ENCODE peak calls at places on chromosomes 16 and 17, in six cellular contexts. T is GM23338, I is WTC11, Q is GM12878, V is H1, X is HepG2. C is an unnamed sample.

GRCh38 chr17:67378444-67379250 is 1.6 kb downstream of the PITPNC1 start:
- DNase-seq in T (peak; percentile 90), I (peak; percentile 82), Q (no peak), V (no peak), X (peak; percentile 72), C (peak; percentile 78)

GRCh38 chr17:6343736-6344135 is 91.2 kb downstream of the AIPL1 start:
- DNase-seq in T (no peak), I (no peak), Q (no peak), V (no peak), X (no peak), C (no peak)

GRCh38 chr16:85399583-85400284 is 213.4 kb upstream of the GSE1 start:
- DNase-seq in T (no peak), I (peak; percentile 14), Q (no peak), V (no peak), X (no peak), C (no peak)

GRCh38 chr16:58086381-58087208 is 42.6 kb downstream of the CFAP20 start:
- DNase-seq in T (no peak), I (no peak), Q (no peak), V (no peak), X (no peak), C (no peak)

GRCh38 chr17:80101946-80102706 is 745 bp downstream of the GAA start:
- DNase-seq in T (peak; percentile 47), I (no peak), Q (no peak), V (no peak), X (peak; percentile 30), C (peak; percentile 56)

GRCh38 chr16:10738231-10739077 is 5.2 kb upstream of the NUBP1 start:
- DNase-seq in T (peak; percentile 15), I (no peak), Q (peak; percentile 82), V (no peak), X (peak; percentile 92), C (peak; percentile 64)

GRCh38 chr16:70476272-70477020 is 22.1 kb downstream of the FCSK start:
- DNase-seq in T (no peak), I (no peak), Q (peak; percentile 96), V (no peak), X (no peak), C (no peak)

GRCh38 chr17:15264542-15264941 is 584 bp downstream of the PMP22 start:
- DNase-seq in T (no peak), I (no peak), Q (no peak), V (no peak), X (no peak), C (no peak)

GRCh38 chr17:36001109-36001735 is at the start of gene CCL15:
- DNase-seq in T (no peak), I (no peak), Q (no peak), V (no peak), X (peak; percentile 80), C (no peak)

GRCh38 chr16:976389-976931 is 5.1 kb upstream of the SOX8 start:
- DNase-seq in T (no peak), I (no peak), Q (no peak), V (no peak), X (no peak), C (no peak)

GRCh38 chr17:56914641-56915263 is 903 bp upstream of the TRIM25 start:
- DNase-seq in T (no peak), I (no peak), Q (no peak), V (no peak), X (no peak), C (no peak)

GRCh38 chr16:14298374-14299122 is 227.4 kb downstream of the MRTFB start:
- DNase-seq in T (no peak), I (no peak), Q (no peak), V (no peak), X (no peak), C (no peak)

GRCh38 chr16:23368469-23368868 is 66.4 kb downstream of the SCNN1B start:
- DNase-seq in T (no peak), I (no peak), Q (no peak), V (no peak), X (no peak), C (no peak)

GRCh38 chr16:73213761-73214480 is 166.0 kb upstream of the ZFHX3 start:
- DNase-seq in T (no peak), I (no peak), Q (no peak), V (no peak), X (no peak), C (no peak)

DNA sequence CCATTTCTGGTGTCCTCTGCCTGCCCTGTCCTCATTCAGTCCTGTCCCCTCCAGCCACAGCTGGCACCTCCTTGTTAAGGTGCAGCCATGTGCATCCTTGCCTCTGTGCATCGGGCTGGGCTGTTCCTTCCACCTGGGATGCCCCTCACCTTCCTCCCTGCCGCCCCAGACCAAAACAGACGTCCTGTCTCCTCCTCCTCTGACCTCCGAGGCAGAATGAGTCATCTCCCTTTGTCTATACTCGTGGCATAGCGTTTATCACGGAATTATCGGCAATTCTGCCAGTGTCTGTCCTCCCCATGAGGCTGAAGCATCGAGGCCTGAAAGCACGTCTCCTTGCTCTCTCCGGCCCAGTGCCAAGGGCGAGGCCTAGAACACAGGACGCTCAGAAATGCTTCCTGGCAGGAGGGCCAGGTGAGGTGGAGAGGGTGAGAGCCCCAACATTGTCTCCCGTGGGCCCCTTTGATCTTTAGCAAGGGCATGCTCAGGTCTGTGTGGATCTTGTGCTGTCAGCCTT is 4.6 kb downstream of the RAI1 start:
- DNase-seq in T (peak; percentile 47), I (no peak), Q (no peak), V (no peak), X (no peak), C (no peak)
- TF ChIP-seq CREB1 in T (no peak), I (no peak), Q (no peak), V (no peak), X (no peak), C (no peak)

GRCh38 chr17:61504697-61505096 is 52.5 kb downstream of the TBX4 start:
- DNase-seq in T (no peak), I (no peak), Q (no peak), V (no peak), X (peak; percentile 81), C (no peak)
- TF ChIP-seq CREB1 in T (no peak), I (no peak), Q (no peak), V (no peak), X (no peak), C (no peak)

DNA sequence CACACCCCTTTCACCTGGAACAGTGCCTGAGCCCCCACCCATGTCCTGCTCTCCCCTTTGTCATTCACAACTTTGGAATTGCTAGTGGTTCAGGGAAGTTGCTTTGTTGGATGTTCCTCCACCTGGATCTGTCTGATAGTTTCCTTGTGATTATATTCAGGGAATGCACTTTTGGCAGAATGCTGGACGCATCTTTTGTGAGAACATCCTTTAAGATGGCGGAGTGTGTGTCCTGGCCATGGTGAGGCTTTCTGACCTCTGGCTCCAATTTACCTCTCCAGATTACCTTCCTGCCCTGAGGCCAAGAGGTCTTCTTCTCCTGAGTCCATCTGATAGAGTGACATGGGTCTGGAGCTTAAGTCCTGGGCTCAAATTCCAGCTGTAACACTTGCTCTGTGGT is 104.6 kb downstream of the CYLD start:
- DNase-seq in T (no peak), I (no peak), Q (no peak), V (no peak), X (no peak), C (no peak)
- TF ChIP-seq CREB1 in T (no peak), I (no peak), Q (no peak), V (no peak), X (no peak), C (no peak)

DNA sequence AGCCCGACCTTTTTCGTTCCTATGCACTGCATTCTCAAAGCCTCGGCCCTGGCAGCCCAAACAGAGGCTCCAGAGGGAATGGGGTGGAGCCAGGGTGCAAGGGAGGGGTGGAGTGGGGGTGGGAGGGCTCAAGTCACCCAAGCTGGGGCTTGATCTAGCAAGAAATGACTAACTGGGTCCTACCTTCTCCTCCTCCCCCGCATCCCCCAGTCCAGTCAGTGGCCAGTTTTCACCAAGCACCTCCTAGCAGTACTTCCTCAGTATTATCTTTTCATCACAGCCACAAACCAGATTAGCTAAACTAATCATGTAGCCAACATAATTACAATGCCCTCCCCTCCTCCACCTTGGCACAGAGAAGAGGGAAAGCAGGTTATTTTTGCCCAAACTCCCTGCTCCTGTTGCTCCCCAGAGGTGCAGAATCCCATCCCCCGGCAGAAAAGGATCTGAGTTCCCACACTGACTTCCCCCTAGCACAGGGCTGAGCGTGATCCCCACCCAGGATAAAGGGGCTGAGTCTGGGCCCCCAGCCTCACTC is 2.2 kb downstream of the JUP start:
- DNase-seq in T (peak; percentile 75), I (peak; percentile 67), Q (no peak), V (no peak), X (no peak), C (peak; percentile 97)
- TF ChIP-seq CREB1 in T (no peak), I (no peak), Q (no peak), V (no peak), X (no peak), C (no peak)

GRCh38 chr16:54928421-54929089 is 2.1 kb upstream of the IRX5 start:
- DNase-seq in T (peak; percentile 15), I (no peak), Q (no peak), V (no peak), X (no peak), C (peak; percentile 73)
- TF ChIP-seq CREB1 in T (no peak), I (no peak), Q (no peak), V (no peak), X (no peak), C (no peak)

DNA sequence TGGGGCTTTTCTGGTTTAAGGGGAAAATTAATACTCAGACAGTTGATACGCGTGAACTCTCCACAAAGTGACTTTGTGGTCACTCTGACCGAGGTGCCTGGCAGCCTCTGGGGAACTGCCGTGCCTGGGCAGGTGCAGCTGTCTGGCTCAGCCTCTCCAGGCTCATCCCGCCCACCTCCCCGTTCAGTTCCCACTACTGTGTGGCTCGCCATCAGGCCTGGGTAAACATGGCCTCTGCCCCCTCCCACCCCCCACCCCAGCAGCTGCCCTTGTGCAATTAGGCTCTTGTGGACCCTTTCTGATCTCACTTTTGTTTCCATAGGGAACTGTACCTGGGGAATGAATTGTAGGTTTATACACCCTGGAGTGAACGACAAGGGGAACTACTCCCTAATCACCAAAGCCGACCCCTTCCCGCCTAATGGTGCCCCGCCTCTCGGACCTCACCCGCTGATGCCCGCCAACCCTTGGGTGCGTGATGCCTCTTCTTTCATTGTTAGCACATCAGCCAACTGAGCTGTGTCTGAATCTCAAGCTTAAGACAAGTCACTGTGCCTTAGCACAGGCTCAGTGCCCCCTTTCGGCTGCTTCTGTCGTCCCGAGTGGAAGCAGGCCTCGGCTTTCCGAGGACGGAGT is 27.8 kb downstream of the ZC3H18 start:
- DNase-seq in T (no peak), I (no peak), Q (no peak), V (no peak), X (peak; percentile 81), C (no peak)
- TF ChIP-seq CREB1 in T (no peak), I (no peak), Q (no peak), V (no peak), X (no peak), C (no peak)

DNA sequence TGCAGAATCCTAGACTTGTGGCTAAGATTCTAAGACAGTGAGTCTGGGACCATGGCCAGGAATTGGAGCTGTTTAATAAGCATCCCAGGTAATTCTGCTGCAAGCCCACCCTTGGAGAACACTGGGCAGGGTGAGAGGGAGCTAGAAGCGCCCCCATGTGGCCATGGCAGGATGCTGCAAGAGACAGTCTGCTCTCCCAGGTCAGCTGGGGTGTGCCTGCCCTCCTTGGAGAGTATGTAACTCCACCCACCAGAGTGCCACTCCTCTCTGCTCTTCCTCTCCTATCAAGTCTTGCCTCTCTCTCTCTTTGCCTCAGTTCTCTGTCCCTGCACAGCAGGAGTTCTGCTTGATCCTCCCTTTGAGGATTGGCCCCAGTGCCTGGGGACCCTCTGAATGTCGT is 14.9 kb downstream of the RCVRN start:
- DNase-seq in T (peak; percentile 88), I (peak; percentile 79), Q (no peak), V (peak; percentile 50), X (peak; percentile 6), C (peak; percentile 32)
- TF ChIP-seq CREB1 in T (no peak), I (no peak), Q (no peak), V (no peak), X (no peak), C (no peak)